ENCODE peak calls at places on chromosomes 4 and X, in seven cellular contexts. Z is breast epithelium; Q is CD4-positive, alpha-beta memory T cell; W is tibial artery; H is astrocyte; M is ovary; V is psoas muscle. D is an unnamed sample.

GRCh38 chrX:2325076-2325784 is 175.5 kb downstream of the DHRSX start:
- DNase-seq in Z (peak; percentile 83), Q (peak; percentile 52), W (peak; percentile 78), H (peak; percentile 94), M (peak; percentile 81), V (peak; percentile 88), D (peak; percentile 32)

GRCh38 chr4:10074767-10075105 is 41.9 kb downstream of the WDR1 start:
- DNase-seq in Z (no peak), Q (no peak), W (peak; percentile 61), H (peak; percentile 53), M (no peak), V (no peak), D (no peak)

GRCh38 chrX:1589356-1590130 is 1.9 kb upstream of the AKAP17A start:
- DNase-seq in Z (no peak), Q (no peak), W (no peak), H (no peak), M (no peak), V (peak; percentile 36), D (no peak)

GRCh38 chr4:25104561-25104960 is 55.7 kb downstream of the SEPSECS start:
- DNase-seq in Z (no peak), Q (no peak), W (no peak), H (no peak), M (no peak), V (no peak), D (no peak)

GRCh38 chr4:48064349-48064748 is 47.8 kb downstream of the NIPAL1 start:
- DNase-seq in Z (no peak), Q (no peak), W (no peak), H (no peak), M (no peak), V (no peak), D (no peak)

GRCh38 chrX:150405576-150405975 is 42.5 kb downstream of the MAMLD1 start:
- DNase-seq in Z (no peak), Q (no peak), W (no peak), H (no peak), M (no peak), V (no peak), D (no peak)

GRCh38 chrX:12441376-12442128 is 303.3 kb downstream of the FRMPD4 start:
- DNase-seq in Z (no peak), Q (no peak), W (no peak), H (peak; percentile 77), M (no peak), V (no peak), D (no peak)

GRCh38 chr4:176635372-176636261 is 157.1 kb downstream of the VEGFC start:
- DNase-seq in Z (no peak), Q (no peak), W (no peak), H (peak; percentile 80), M (no peak), V (no peak), D (no peak)

GRCh38 chrX:69021561-69021960 is 143.7 kb downstream of the PJA1 start:
- DNase-seq in Z (no peak), Q (no peak), W (no peak), H (no peak), M (no peak), V (no peak), D (no peak)

GRCh38 chr4:147599764-147600163 is 17.4 kb upstream of the TMEM184C start:
- DNase-seq in Z (no peak), Q (no peak), W (no peak), H (peak; percentile 72), M (no peak), V (no peak), D (no peak)

GRCh38 chrX:38561951-38562719 is 793 bp downstream of the TSPAN7 start:
- DNase-seq in Z (no peak), Q (peak; percentile 4), W (peak; percentile 57), H (no peak), M (peak; percentile 25), V (peak; percentile 62), D (no peak)

GRCh38 chrX:74284391-74284952 is 19.5 kb upstream of the ZCCHC13 start:
- DNase-seq in Z (no peak), Q (no peak), W (no peak), H (no peak), M (no peak), V (no peak), D (no peak)

GRCh38 chr4:142169216-142169615 is 532.8 kb downstream of the IL15 start:
- DNase-seq in Z (no peak), Q (no peak), W (no peak), H (no peak), M (no peak), V (no peak), D (no peak)

GRCh38 chr4:21948347-21949072 is at the start of gene KCNIP4:
- DNase-seq in Z (no peak), Q (no peak), W (no peak), H (peak; percentile 22), M (no peak), V (peak; percentile 45), D (no peak)

GRCh38 chr4:90792689-90793088 is 665.5 kb downstream of the CCSER1 start:
- DNase-seq in Z (no peak), Q (no peak), W (no peak), H (no peak), M (no peak), V (no peak), D (no peak)

GRCh38 chr4:85391011-85391410 is 83.9 kb upstream of the ARHGAP24 start:
- DNase-seq in Z (no peak), Q (no peak), W (no peak), H (no peak), M (no peak), V (no peak), D (no peak)

DNA sequence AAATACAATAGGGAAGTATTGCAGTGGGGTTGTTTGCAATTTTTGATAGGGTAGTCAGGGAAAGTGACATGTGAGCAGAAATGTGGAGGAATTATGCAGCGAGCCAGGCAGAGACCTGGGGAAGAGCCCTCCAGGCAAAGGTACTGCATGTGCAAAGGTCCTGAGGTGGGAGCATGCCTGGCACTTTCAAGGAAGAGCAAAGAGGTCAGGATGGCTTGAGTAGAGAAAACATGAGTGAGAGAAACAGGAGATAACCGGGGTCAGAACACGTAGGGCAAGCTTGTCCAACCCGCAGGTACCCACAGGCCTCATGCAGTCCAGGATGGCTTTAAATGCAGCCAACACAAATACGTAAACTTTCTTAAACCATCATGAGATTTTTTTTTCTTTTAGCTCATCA is 71.0 kb downstream of the COQ2 start:
- DNase-seq in Z (no peak), Q (no peak), W (no peak), H (no peak), M (no peak), V (no peak), D (no peak)
- H3K4me1 ChIP-seq in Z (no peaks in the 10 kb centered on the region), Q (peaks cover 93% of the 10 kb centered on the region), W (no peaks in the 10 kb centered on the region), H (no peaks in the 10 kb centered on the region), M (no peaks in the 10 kb centered on the region), V (no peaks in the 10 kb centered on the region), D (peaks cover 64% of the 10 kb centered on the region)

GRCh38 chr4:86755388-86755787 is 93.8 kb downstream of the SLC10A6 start:
- DNase-seq in Z (no peak), Q (no peak), W (no peak), H (no peak), M (no peak), V (no peak), D (no peak)
- H3K36me3 ChIP-seq in Z (no peaks in the 10 kb centered on the region), Q (no peaks in the 10 kb centered on the region), W (peaks cover 12% of the 10 kb centered on the region), H (peaks cover 3% of the 10 kb centered on the region), M (no peaks in the 10 kb centered on the region), V (no peaks in the 10 kb centered on the region), D (no peaks in the 10 kb centered on the region)

GRCh38 chr4:20252656-20253271 is 1.1 kb downstream of the SLIT2 start:
- DNase-seq in Z (no peak), Q (no peak), W (peak; percentile 74), H (peak; percentile 30), M (peak; percentile 31), V (peak; percentile 65), D (no peak)

GRCh38 chr4:20249333-20249732 is 2.4 kb upstream of the SLIT2 start:
- DNase-seq in Z (no peak), Q (no peak), W (no peak), H (peak; percentile 34), M (no peak), V (no peak), D (no peak)

GRCh38 chr4:20251061-20251795 is 477 bp upstream of the SLIT2 start:
- DNase-seq in Z (no peak), Q (no peak), W (no peak), H (no peak), M (no peak), V (no peak), D (no peak)

GRCh38 chr4:20251796-20252655 is at the start of gene SLIT2:
- DNase-seq in Z (peak; percentile 49), Q (no peak), W (peak; percentile 92), H (peak; percentile 56), M (peak; percentile 84), V (peak; percentile 90), D (no peak)

DNA sequence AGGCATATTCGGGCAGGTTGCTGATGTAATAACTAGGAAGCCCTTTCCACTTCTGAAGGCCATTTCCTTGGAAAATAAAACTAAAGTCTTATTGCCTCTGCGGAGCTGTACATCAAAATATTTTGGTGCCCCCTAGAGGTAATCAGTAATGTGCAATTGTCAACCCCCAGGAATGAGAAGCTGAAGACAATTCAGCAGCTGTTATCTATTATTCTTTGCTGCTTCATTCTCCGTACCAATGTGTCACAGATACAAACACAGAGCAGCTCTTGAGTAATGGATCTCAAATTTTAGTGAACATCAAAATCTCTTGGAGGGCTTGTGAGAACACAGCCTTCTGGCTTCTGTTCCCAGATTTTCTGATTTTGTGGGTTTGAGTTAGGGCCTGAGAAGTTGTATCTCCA is 3.5 kb upstream of the SLIT2 start:
- DNase-seq in Z (no peak), Q (no peak), W (no peak), H (peak; percentile 45), M (no peak), V (no peak), D (no peak)
- H3K27ac ChIP-seq in Z (no peak overlapping the region), Q (no peak overlapping the region), W (no peak overlapping the region), H (no peak overlapping the region), M (no peak overlapping the region), V (no peak overlapping the region), D (no peak overlapping the region)

GRCh38 chr4:172628263-172628662 is 540.3 kb upstream of the GALNT7 start:
- DNase-seq in Z (no peak), Q (no peak), W (no peak), H (no peak), M (no peak), V (no peak), D (no peak)
- H3K4me1 ChIP-seq in Z (no peaks in the 10 kb centered on the region), Q (no peaks in the 10 kb centered on the region), W (no peaks in the 10 kb centered on the region), H (no peaks in the 10 kb centered on the region), M (no peaks in the 10 kb centered on the region), V (no peaks in the 10 kb centered on the region), D (no peaks in the 10 kb centered on the region)